ENCODE peak calls at places on chromosomes 12 and 14, in eight cellular contexts. F is GM23338, L is left ventricle myocardium inferior, V is esophagus squamous epithelium, H is heart left ventricle, D is IMR-90, E is AG10803, W is fibroblast of villous mesenchyme. B is an unnamed sample.
A peak's percentile ranks its signal among the peaks of the same experiment; 100 is the strongest.

GRCh38 chr12:22856120-22856699 is 231.2 kb downstream of the ETNK1 start:
- DNase-seq in H (no peak), E (peak; percentile 52), D (peak; percentile 45), L (no peak), V (no peak), W (peak; percentile 50), F (peak; percentile 67), B (peak; percentile 66)

GRCh38 chr12:26648584-26648983 is 184.4 kb downstream of the ITPR2 start:
- DNase-seq in L (no peak), D (peak; percentile 95), E (peak; percentile 92), F (no peak), H (no peak), W (peak; percentile 78), V (no peak), B (peak; percentile 88)

GRCh38 chr14:70804556-70805162 is 4.7 kb downstream of the MAP3K9 start:
- DNase-seq in V (no peak), E (no peak), W (no peak), D (peak; percentile 8), F (peak; percentile 57), L (no peak), H (no peak), B (peak; percentile 40)

GRCh38 chr12:101713059-101713682 is 15.7 kb downstream of the CHPT1 start:
- DNase-seq in E (no peak), W (peak; percentile 72), H (peak; percentile 40), D (no peak), L (peak; percentile 25), V (no peak), F (no peak), B (peak; percentile 41)

GRCh38 chr14:57403521-57403864 is 13.1 kb downstream of the NAA30 start:
- DNase-seq in E (no peak), V (no peak), W (peak; percentile 42), D (no peak), F (no peak), H (no peak), L (no peak), B (no peak)

GRCh38 chr12:104896146-104896545 is 61.9 kb downstream of the SLC41A2 start:
- DNase-seq in E (no peak), F (no peak), V (no peak), W (no peak), L (no peak), D (no peak), H (no peak), B (no peak)

GRCh38 chr12:6183689-6184441 is 16.3 kb upstream of the CD9 start:
- DNase-seq in F (no peak), D (peak; percentile 81), L (no peak), H (no peak), W (peak; percentile 66), V (no peak), E (peak; percentile 63), B (peak; percentile 66)

GRCh38 chr14:69703047-69704046 is 63.6 kb upstream of the SRSF5 start:
- DNase-seq in V (no peak), W (no peak), H (no peak), E (no peak), L (no peak), D (no peak), F (no peak), B (no peak)

GRCh38 chr12:30795660-30796507 is 41.1 kb upstream of the CAPRIN2 start:
- DNase-seq in H (peak; percentile 64), W (peak; percentile 66), V (no peak), E (peak; percentile 75), L (peak; percentile 51), F (peak; percentile 91), D (peak; percentile 80), B (peak; percentile 68)

GRCh38 chr12:61538951-61539350 is 721.3 kb upstream of the USP15 start:
- DNase-seq in E (no peak), H (no peak), L (no peak), D (no peak), W (no peak), V (no peak), F (peak; percentile 70), B (peak; percentile 5)

GRCh38 chr12:9273276-9273675 is 65.1 kb upstream of the PZP start:
- DNase-seq in F (no peak), L (no peak), W (peak; percentile 89), H (no peak), E (peak; percentile 6), D (peak; percentile 58), V (no peak), B (peak; percentile 74)

GRCh38 chr12:111754671-111755070 is 12.1 kb upstream of the ALDH2 start:
- DNase-seq in V (no peak), W (no peak), F (no peak), L (peak; percentile 66), E (no peak), D (no peak), H (peak; percentile 75), B (no peak)

GRCh38 chr12:111440631-111441030 is 34.9 kb downstream of the SH2B3 start:
- DNase-seq in W (no peak), D (no peak), H (no peak), V (no peak), E (no peak), L (no peak), F (no peak), B (no peak)

GRCh38 chr14:92982941-92983340 is 60.0 kb downstream of the CHGA start:
- DNase-seq in W (no peak), H (no peak), D (peak; percentile 3), F (no peak), L (no peak), E (no peak), V (no peak), B (no peak)

GRCh38 chr14:38197761-38198345 is 9.9 kb upstream of the SSTR1 start:
- DNase-seq in W (peak; percentile 36), V (no peak), D (peak; percentile 65), L (no peak), F (peak; percentile 3), E (peak; percentile 89), H (no peak), B (no peak)

GRCh38 chr12:107127482-107128185 is 34.3 kb upstream of the CRY1 start:
- DNase-seq in H (no peak), V (no peak), D (no peak), F (peak; percentile 31), E (no peak), W (no peak), L (no peak), B (no peak)

GRCh38 chr12:95605875-95606274 is 54.6 kb upstream of the USP44 start:
- DNase-seq in E (no peak), D (no peak), F (no peak), H (no peak), L (no peak), V (no peak), W (no peak), B (no peak)

GRCh38 chr14:45658917-45659299 is 405.9 kb upstream of the MIS18BP1 start:
- DNase-seq in D (no peak), V (no peak), W (no peak), H (no peak), L (no peak), E (no peak), F (no peak), B (no peak)

GRCh38 chr14:45664668-45665356 is 411.8 kb upstream of the MIS18BP1 start:
- DNase-seq in E (no peak), H (no peak), F (peak; percentile 77), V (no peak), D (no peak), W (no peak), L (no peak), B (no peak)
- TF ChIP-seq CTCF in E (no peak), H (no peak), F (peak; percentile 69), V (no peak), D (no peak), W (no peak), L (no peak), B (peak; percentile 5)

DNA sequence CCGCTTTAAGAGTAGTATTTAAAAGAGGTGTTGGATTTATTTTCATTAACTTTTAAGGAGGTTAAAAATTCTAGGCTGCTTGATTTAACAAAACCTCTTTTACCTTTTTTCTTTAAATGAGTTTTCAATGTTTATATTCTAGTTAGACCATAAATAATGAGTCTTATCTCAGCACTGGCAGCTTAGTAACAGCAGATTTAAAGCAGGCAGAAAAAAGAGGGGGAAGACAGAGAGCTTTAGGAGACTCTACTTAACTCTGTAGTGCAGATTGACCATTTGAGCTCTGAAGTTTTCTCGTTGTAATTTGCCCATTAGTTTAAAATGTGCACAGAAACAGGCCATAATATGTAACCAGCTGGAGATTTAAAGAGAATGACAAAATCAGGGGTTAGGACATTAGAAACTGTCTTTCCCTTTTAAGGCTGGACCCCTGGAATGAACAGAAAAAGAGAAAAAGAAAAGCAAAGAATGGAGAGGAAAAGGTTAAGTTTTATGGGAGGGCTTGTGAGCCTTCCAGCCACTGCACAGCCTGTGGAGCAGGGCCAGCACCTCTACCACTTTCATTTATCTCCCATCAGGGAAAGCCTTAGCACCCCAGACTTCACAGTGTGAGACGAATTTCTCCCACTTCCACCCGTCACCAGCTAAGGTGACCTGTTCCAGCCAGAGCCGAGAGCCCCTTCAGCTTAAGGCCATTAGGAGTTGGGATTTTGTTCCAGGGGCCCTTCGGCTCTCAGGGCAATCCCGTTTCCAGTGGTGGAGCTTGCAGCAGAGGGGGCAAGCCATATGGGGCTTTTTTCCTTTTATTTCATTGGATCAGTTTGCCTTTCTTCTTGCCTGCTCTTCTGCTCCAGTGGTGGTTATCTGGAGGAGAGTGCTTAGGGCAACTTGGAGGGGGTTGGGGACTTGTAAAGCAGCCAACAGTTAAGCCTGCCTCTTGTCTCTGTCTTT is 8.1 kb downstream of the IL22 start:
- DNase-seq in E (no peak), W (peak; percentile 37), V (no peak), D (peak; percentile 24), H (no peak), F (no peak), L (no peak), B (peak; percentile 76)
- H3K4me3 ChIP-seq in E (no peak overlapping the region), W (peak overlapping the region; percentile 42), V (peak overlapping the region; percentile 40), D (no peak overlapping the region), H (peak overlapping the region; percentile 15), F (no peak overlapping the region), L (peak overlapping the region; percentile 44), B (peak overlapping the region; percentile 53)

DNA sequence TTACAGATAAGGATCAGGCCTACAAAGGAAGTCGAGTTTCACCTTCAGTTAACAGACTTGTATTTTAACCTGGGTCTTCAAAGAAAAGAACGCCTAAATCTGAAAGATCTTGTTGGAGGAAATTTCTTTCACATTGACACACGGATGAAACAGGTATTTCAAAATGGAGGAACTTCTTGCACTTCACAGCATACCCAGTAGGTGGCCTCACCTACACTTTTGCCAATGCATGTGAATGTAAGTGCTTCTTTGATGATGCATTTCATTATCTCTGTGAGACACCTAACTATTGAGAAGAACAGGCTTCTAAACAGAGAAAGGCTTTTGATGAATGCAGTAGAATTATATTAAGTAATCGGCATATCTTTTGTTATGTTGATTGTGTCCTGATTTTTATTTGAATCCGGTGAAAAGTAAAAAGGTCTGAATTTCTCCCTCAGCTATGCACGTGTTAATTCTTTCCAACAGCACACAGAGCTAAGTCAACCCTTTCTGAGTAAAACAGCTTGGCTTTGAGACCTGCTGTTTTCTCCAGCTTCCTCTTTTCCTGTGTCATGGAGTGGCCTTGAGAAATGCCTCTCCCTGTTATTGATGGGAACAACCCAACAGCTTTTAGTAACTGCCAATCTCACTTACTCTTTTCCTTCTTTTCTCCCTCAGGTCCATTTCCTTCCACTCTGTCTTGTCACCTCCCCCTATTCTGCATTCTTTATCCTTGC is 399.0 kb downstream of the NAV3 start:
- DNase-seq in F (peak; percentile 83), H (no peak), D (peak; percentile 52), V (no peak), L (no peak), W (peak; percentile 59), E (peak; percentile 48), B (peak; percentile 81)
- TF ChIP-seq CTCF in F (peak; percentile 84), H (peak; percentile 35), D (peak; percentile 59), V (peak; percentile 22), L (peak; percentile 44), W (peak; percentile 82), E (peak; percentile 69), B (peak; percentile 82)

DNA sequence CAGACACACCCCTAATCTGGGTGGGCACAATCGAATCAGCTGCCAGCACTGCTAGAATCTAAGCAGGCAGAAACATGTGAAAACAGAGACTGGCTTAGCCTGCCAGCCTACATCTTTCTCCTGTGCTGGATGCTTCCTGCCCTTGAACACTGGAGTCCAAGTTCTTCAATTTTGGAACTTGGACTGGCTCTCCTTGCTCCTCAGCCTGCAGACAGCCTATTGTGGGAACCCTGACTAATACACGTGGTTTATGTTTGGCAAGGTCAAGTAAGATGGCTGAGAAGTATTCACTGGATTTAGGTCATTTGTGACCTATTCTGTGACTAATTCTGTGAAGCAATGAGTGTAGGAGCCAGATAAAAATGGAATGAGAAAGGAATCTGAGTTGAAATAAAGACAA is 11.0 kb downstream of the GPR135 start:
- DNase-seq in L (no peak), W (peak; percentile 81), E (peak; percentile 98), F (no peak), V (no peak), H (no peak), D (peak; percentile 98), B (peak; percentile 93)
- H3K4me3 ChIP-seq in L (no peak overlapping the region), W (no peak overlapping the region), E (no peak overlapping the region), F (no peak overlapping the region), V (no peak overlapping the region), H (no peak overlapping the region), D (no peak overlapping the region), B (no peak overlapping the region)

B was measured in choroid plexus epithelial cell.